ENCODE peak calls at places on chromosome X, in six cellular contexts. W is endothelial cell of umbilical vein, E is HCT116, U is vagina, M is upper lobe of left lung, B is stomach. Y is an unnamed sample.

GRCh38 chrX:74523224-74523623 is 91.2 kb downstream of the RLIM start:
- DNase-seq in W (no peak), E (no peak), M (no peak), U (no peak), B (no peak), Y (no peak)

GRCh38 chrX:20263474-20263873 is 3.2 kb downstream of the RPS6KA3 start:
- DNase-seq in U (no peak), B (no peak), E (no peak), W (peak; percentile 25), M (no peak), Y (no peak)

GRCh38 chrX:94655180-94655579 is 981.2 kb downstream of the FAM133A start:
- DNase-seq in M (peak; percentile 60), E (no peak), W (no peak), B (no peak), U (no peak), Y (no peak)

GRCh38 chrX:24169211-24169610 is 19.7 kb downstream of the ZFX start:
- DNase-seq in U (no peak), B (no peak), E (no peak), W (no peak), M (no peak), Y (no peak)

GRCh38 chrX:110241816-110242215 is 76.1 kb downstream of the AMMECR1 start:
- DNase-seq in U (no peak), W (no peak), B (peak; percentile 64), E (no peak), M (peak; percentile 37), Y (no peak)

GRCh38 chrX:49139713-49140112 is 16.2 kb upstream of the GPKOW start:
- DNase-seq in M (no peak), W (no peak), B (no peak), E (no peak), U (no peak), Y (no peak)

GRCh38 chrX:78708171-78708570 is 39.3 kb upstream of the LPAR4 start:
- DNase-seq in M (no peak), U (no peak), E (no peak), B (no peak), W (peak; percentile 33), Y (no peak)

GRCh38 chrX:3582421-3582820 is 131.0 kb downstream of the PRKX start:
- DNase-seq in W (no peak), U (no peak), E (no peak), B (no peak), M (no peak), Y (no peak)

GRCh38 chrX:103585421-103586313 is at the start of gene TCEAL4:
- DNase-seq in M (peak; percentile 63), E (no peak), U (no peak), W (peak; percentile 36), B (peak; percentile 63), Y (peak; percentile 85)

GRCh38 chrX:68355629-68355920 is 77.7 kb downstream of the OPHN1 start:
- DNase-seq in M (no peak), U (no peak), B (peak; percentile 35), W (no peak), E (no peak), Y (no peak)

GRCh38 chrX:85052636-85053343 is 49.1 kb downstream of the APOOL start:
- DNase-seq in U (no peak), W (peak; percentile 50), E (peak; percentile 15), B (no peak), M (no peak), Y (no peak)

GRCh38 chrX:49176421-49177326 is 5.0 kb downstream of the PLP2 start:
- DNase-seq in M (peak; percentile 49), U (no peak), B (no peak), E (no peak), W (no peak), Y (peak; percentile 67)

DNA sequence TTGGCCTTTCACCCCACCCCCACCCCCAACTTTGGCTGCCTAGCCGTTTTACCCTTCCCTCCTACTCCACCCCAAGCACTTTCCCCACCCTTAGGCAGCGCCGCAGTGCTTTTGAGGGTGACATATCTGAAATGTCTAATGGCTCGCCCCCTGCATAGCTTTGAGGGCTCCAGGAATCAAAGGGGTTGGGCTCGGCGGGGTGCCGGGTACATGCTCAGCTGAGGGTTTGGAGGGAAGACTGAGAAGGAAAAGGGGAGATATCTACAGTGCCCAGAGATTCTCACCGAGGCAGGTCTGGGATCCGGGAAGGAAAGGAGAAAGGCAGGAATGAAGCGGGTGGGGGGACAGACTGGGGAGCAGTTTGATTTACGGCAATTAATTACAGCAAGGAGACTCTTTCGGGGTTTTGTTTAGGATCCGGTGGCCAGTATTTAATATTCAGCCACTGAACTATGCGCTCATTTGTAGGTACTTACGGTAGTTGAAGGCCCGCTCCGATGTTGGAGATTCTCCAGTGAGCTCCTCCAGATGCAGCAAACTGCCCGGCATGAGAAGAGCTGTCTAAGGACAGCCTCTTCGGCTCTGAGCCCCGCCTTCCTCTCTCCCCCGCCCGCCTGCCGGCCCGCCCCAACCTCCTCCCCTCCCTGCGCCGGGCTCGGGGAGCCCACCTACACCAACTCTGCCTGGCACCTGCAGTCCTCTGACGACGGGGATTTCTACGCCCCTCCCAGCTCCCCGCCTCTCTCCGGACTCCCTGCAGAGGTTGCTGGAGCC is at the start of gene IGSF1:
- DNase-seq in B (no peak), W (no peak), E (no peak), M (no peak), U (no peak), Y (peak; percentile 81)
- H3K4me3 ChIP-seq in B (peak within 1 kb of the TSS; percentile 12), W (no peak within 1 kb of the TSS), E (no peak within 1 kb of the TSS), M (no peak within 1 kb of the TSS), U (peak within 1 kb of the TSS; percentile 16), Y (peak within 1 kb of the TSS; percentile 21)

DNA sequence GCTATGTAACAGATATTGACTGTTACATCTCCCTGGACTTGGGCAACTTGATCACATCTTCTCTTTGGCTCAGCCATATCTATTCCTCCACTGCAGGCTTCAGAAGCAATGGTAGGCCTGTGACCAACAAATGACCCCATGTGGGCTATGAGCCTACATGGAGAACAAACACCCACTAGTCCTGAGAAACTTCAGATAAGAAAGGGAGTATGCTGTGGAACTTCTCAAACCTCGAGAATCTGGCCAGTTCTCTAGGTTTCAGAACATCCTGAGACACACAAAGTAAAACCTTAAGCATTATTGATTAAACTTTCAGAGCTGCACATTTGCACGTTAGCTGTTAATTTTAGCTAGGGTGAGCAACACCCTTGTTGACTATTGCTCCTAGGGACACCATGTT is 16.3 kb downstream of the RBMX2 start:
- DNase-seq in M (no peak), W (no peak), U (no peak), B (no peak), E (no peak), Y (no peak)
- TF ChIP-seq POLR2AphosphoS5 in M (no peak), W (no peak), U (no peak), B (no peak), E (no peak), Y (no peak)

GRCh38 chrX:154486396-154487207 is at the start of gene UBL4A:
- DNase-seq in E (peak; percentile 12), M (peak; percentile 53), B (peak; percentile 63), U (no peak), W (peak; percentile 15), Y (peak; percentile 82)
- TF ChIP-seq POLR2A in E (no peak), M (peak; percentile 27), B (no peak), U (peak; percentile 20), W (no peak), Y (no peak)

DNA sequence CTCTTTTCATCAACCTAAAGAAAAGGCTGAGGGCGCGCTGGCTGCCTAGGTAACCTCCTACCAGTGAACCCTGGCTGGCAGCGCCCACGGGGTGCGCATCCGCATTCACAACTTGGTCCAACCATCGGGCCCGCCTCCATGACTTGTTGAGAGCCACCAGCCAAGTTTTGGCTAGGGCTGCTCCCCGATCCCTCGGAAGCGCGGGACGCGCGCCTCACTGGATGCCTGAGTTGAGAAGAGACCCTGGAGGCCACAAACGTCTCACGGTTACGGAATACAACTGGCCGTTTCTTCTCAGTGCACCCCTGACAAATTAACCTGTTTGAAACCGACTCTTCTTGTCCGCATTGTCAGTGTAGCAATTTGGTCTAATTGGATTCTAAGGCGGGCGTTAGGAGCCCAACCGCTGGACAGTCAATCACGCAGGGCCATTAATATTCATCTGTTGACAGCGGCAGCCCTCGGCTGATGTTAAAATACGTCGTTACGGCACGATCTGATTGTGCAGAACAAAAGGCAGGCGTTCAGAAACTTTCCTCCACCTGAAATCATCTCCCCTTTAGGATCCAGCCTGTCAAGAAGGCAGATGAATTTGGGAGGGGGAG is 1.3 kb downstream of the GPC3 start:
- DNase-seq in U (no peak), W (no peak), M (no peak), B (no peak), E (no peak), Y (no peak)
- H3K4me3 ChIP-seq in U (no peak overlapping the region), W (no peak overlapping the region), M (peak overlapping the region; percentile 46), B (no peak overlapping the region), E (no peak overlapping the region), Y (no peak overlapping the region)

GRCh38 chrX:13001097-13001496 is 26.2 kb downstream of the TMSB4X start:
- DNase-seq in U (no peak), B (no peak), M (no peak), E (no peak), W (no peak), Y (no peak)

GRCh38 chrX:12999422-12999821 is 24.5 kb downstream of the TMSB4X start:
- DNase-seq in M (no peak), B (no peak), W (no peak), E (no peak), U (no peak), Y (no peak)

GRCh38 chrX:13001961-13002671 is 27.2 kb downstream of the TMSB4X start:
- DNase-seq in W (no peak), E (no peak), U (no peak), M (no peak), B (no peak), Y (no peak)

GRCh38 chrX:12997898-12998687 is 23.2 kb downstream of the TMSB4X start:
- DNase-seq in M (no peak), B (peak; percentile 68), E (no peak), U (no peak), W (peak; percentile 32), Y (no peak)

GRCh38 chrX:13000311-13000811 is 25.5 kb downstream of the TMSB4X start:
- DNase-seq in W (no peak), B (no peak), U (no peak), E (no peak), M (peak; percentile 56), Y (no peak)
- TF ChIP-seq POLR2AphosphoS5 in W (no peak), B (no peak), U (no peak), E (no peak), M (no peak), Y (no peak)

GRCh38 chrX:53714580-53715335 is 28.2 kb upstream of the HUWE1 start:
- DNase-seq in M (peak; percentile 70), U (no peak), E (peak; percentile 4), B (peak; percentile 66), W (peak; percentile 8), Y (no peak)
- TF ChIP-seq POLR2A in M (no peak), U (no peak), E (no peak), B (no peak), W (no peak), Y (no peak)

DNA sequence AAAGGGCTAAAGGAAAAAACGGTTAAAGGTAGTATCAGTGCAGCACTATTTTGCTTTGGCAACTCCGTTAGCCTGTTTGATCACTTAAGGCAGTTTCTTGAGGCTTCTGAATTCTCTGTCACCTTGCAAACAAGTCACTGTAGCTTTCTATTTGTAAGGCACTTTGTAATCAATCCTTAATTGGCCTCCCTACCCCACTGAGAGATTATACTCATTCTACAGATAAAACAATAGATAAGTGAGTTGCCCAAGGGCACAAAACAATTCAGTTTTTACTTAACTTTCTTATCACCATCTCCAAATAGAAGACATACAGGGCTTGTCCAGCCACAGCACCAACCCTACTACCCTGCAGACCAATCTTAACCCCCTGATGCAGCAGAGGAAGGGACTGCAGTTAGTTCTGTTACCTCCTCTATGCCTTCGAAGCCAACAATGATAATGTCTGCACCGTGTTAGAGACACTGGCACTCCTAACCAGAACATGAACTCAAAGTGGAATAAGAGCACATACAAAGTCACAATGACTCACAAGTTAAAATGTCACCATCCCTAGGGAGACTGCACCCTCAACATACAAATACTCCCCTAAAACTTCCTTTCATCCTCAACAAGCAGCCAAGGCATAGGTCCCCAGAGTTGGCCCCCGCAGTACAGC is 1.7 kb downstream of the TMEM185A start:
- DNase-seq in E (no peak), U (no peak), W (no peak), B (no peak), M (no peak), Y (no peak)
- H3K4me3 ChIP-seq in E (peak overlapping the region; percentile 67), U (peak overlapping the region; percentile 64), W (no peak overlapping the region), B (no peak overlapping the region), M (no peak overlapping the region), Y (no peak overlapping the region)